ENCODE peak calls at places on chromosomes 12 and 14, in four cellular contexts. S, Q, L and C are unnamed samples.
A peak's percentile ranks its signal among the peaks of the same experiment; 100 is the strongest.

GRCh38 chr12:40106202-40106533 is 287 bp upstream of the SLC2A13 start:
- DNase-seq in S (no peak), Q (no peak), L (no peak), C (no peak)

GRCh38 chr14:65187421-65188049 is 85.2 kb upstream of the MAX start:
- DNase-seq in S (peak; percentile 59), Q (peak; percentile 65), L (no peak), C (no peak)

GRCh38 chr12:54416908-54417603 is 2.0 kb downstream of the ITGA5 start:
- DNase-seq in S (no peak), Q (no peak), L (peak; percentile 40), C (no peak)

GRCh38 chr14:104665663-104666522 is 23.5 kb upstream of the INF2 start:
- DNase-seq in S (peak; percentile 95), Q (peak; percentile 54), L (no peak), C (peak; percentile 37)

GRCh38 chr12:55732288-55732687 is 3.5 kb upstream of the CD63 start:
- DNase-seq in S (no peak), Q (no peak), L (no peak), C (no peak)

GRCh38 chr14:61484826-61485584 is 163.6 kb downstream of the PRKCH start:
- DNase-seq in S (no peak), Q (no peak), L (no peak), C (peak; percentile 39)

GRCh38 chr12:10689146-10689545 is 15.3 kb upstream of the STYK1 start:
- DNase-seq in S (no peak), Q (no peak), L (no peak), C (no peak)

GRCh38 chr14:74018704-74019407 is at the start of the genes BBOF1 and ENTPD5:
- DNase-seq in S (peak; percentile 93), Q (peak; percentile 76), L (peak; percentile 97), C (peak; percentile 93)

GRCh38 chr12:64618953-64619590 is 8.8 kb downstream of the RASSF3 start:
- DNase-seq in S (no peak), Q (no peak), L (peak; percentile 66), C (peak; percentile 17)

GRCh38 chr12:121453629-121454028 is 53.7 kb downstream of the RNF34 start:
- DNase-seq in S (no peak), Q (peak; percentile 51), L (no peak), C (no peak)

GRCh38 chr14:75156901-75157300 is 19.5 kb downstream of the TMED10 start:
- DNase-seq in S (no peak), Q (no peak), L (no peak), C (peak; percentile 12)

GRCh38 chr14:82084813-82085212 is 551.2 kb upstream of the SEL1L start:
- DNase-seq in S (no peak), Q (no peak), L (no peak), C (no peak)

GRCh38 chr12:99282086-99282485 is 365.5 kb upstream of the GARIN6 start:
- DNase-seq in S (no peak), Q (no peak), L (no peak), C (no peak)

GRCh38 chr12:118488034-118488433 is 111.7 kb downstream of the SUDS3 start:
- DNase-seq in S (no peak), Q (no peak), L (no peak), C (no peak)

GRCh38 chr12:117080707-117081141 is 18.5 kb downstream of the TESC start:
- DNase-seq in S (no peak), Q (no peak), L (no peak), C (no peak)

DNA sequence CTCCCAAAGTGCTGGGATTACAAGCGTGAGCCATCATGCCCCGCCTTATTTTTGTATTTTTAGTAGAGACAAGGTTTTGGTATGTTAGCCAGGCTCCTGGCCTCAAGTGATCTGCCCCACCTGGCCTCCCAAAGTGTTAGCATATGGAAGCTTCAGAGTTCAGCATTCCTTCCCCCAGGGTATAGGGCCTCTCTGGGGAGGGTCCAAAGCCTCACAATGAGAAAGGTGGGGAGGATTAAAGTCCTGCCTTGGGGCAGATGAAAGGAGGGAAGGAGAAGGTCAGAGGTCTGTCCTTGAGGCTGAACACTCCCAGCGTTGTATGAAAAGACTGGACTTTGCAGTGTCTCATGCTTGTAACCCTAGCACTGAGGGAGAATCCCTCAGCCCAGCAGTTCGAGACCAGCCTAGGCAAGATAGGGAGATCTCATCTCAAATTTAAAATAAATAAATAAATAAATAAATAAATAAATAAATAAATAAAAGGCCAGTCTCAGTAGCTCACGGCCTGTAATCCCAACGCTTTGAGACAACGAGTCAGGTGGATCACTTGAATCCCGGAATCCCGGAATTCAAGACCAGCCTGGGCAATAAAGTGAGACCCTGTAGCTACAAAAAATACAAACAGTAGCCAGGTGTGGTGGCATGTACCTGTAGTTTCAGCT is 22.0 kb upstream of the RCOR1 start:
- DNase-seq in S (no peak), Q (peak; percentile 74), L (no peak), C (no peak)
- TF ChIP-seq EZH2phosphoT487 in S (no peak), Q (no peak), L (no peak), C (no peak)

DNA sequence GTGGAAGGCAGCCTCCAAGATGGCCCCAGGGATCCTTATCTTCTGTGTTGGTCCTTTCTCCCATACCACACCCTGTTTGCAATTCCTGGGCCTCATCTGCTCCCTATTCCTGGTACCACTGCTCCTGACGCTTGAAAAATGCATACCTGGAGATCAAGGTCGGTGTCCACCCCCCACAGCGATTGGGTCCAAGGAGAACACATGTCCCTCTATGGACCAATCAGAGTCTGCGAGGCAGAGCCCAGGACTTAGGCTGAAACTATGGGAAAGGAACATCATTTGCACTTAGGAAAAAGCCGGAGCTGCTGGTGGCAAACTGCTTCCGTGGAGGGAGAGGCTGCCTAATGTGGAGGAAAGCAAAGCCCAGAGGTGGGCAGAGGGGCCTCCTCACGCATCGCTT is 33.3 kb upstream of the ITPK1 start:
- DNase-seq in S (no peak), Q (no peak), L (no peak), C (no peak)
- H3K4me2 ChIP-seq in S (no peak overlapping the region), Q (no peak overlapping the region), L (no peak overlapping the region), C (no peak overlapping the region)

GRCh38 chr14:55607386-55607785 is 27.4 kb downstream of the KTN1 start:
- DNase-seq in S (no peak), Q (no peak), L (no peak), C (no peak)

GRCh38 chr14:55605793-55606192 is 25.8 kb downstream of the KTN1 start:
- DNase-seq in S (no peak), Q (peak; percentile 63), L (no peak), C (peak; percentile 74)

GRCh38 chr14:55611859-55612258 is 31.9 kb downstream of the KTN1 start:
- DNase-seq in S (no peak), Q (no peak), L (no peak), C (peak; percentile 47)

GRCh38 chr14:55610717-55611370 is 30.8 kb downstream of the KTN1 start:
- DNase-seq in S (no peak), Q (peak; percentile 49), L (no peak), C (no peak)

DNA sequence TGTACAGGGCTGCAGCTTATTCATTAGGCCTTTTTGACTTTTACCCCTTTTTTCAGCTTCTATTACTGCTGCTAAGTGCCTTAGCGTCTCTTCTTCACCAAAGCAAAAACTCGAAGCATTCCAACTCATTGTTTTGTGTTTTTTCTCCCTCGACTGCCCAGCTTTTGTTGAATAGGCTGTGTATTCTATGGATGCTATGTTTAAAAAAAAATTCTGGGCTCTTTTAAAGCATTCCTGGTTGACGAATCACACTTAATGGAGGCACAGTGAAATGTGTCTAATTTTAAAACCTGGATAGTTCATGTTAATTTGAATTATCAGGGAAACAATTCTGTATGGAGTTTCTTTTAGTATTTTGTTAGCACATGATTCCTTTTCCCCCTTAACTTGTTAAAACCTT is 29.7 kb downstream of the KTN1 start:
- DNase-seq in S (peak; percentile 62), Q (peak; percentile 56), L (peak; percentile 71), C (peak; percentile 82)
- TF ChIP-seq EZH2phosphoT487 in S (no peak), Q (no peak), L (no peak), C (no peak)

GRCh38 chr12:6960291-6961277 is 9.4 kb downstream of the PTPN6 start:
- DNase-seq in S (peak; percentile 33), Q (no peak), L (peak; percentile 51), C (no peak)
- H3K4me2 ChIP-seq in S (peak overlapping the region; percentile 63), Q (peak overlapping the region; percentile 98), L (peak overlapping the region; percentile 28), C (no peak overlapping the region)